ENCODE peak calls at places on chromosomes 7 and 10, in nine cellular contexts. One of them, this sample, is unnamed.
A peak's percentile ranks its signal among the peaks of the same experiment; 100 is the strongest.

GRCh38 chr7:35968140-35968940 is 167.5 kb downstream of the SEPTIN7 start:
- DNase-seq in coronary artery: no peak
- DNase-seq in Peyer's patch: no peak
- DNase-seq in testis: no peak
- DNase-seq in HL-60: no peak
- DNase-seq in uterus: no peak
- DNase-seq in foreskin fibroblast: no peak
- DNase-seq in OCI-LY7: no peak
- DNase-seq in glutamatergic neuron: no peak
- DNase-seq in this sample: no peak

GRCh38 chr7:130814753-130815152 is 80.7 kb upstream of the KLF14 start:
- DNase-seq in coronary artery: no peak
- DNase-seq in Peyer's patch: no peak
- DNase-seq in HL-60: no peak
- DNase-seq in testis: peak; percentile 31
- DNase-seq in OCI-LY7: peak; percentile 43
- DNase-seq in foreskin fibroblast: peak; percentile 69
- DNase-seq in glutamatergic neuron: no peak
- DNase-seq in uterus: no peak
- DNase-seq in this sample: no peak

GRCh38 chr7:155644971-155645509 is 579 bp downstream of the RBM33 start:
- DNase-seq in glutamatergic neuron: peak; percentile 30
- DNase-seq in foreskin fibroblast: peak; percentile 70
- DNase-seq in HL-60: no peak
- DNase-seq in uterus: peak; percentile 17
- DNase-seq in OCI-LY7: peak; percentile 67
- DNase-seq in testis: peak; percentile 69
- DNase-seq in coronary artery: no peak
- DNase-seq in Peyer's patch: peak; percentile 51
- DNase-seq in this sample: no peak

GRCh38 chr7:997404-998395 is 14.7 kb downstream of the CYP2W1 start:
- DNase-seq in testis: no peak
- DNase-seq in Peyer's patch: no peak
- DNase-seq in HL-60: no peak
- DNase-seq in glutamatergic neuron: peak; percentile 56
- DNase-seq in coronary artery: no peak
- DNase-seq in uterus: no peak
- DNase-seq in OCI-LY7: no peak
- DNase-seq in foreskin fibroblast: no peak
- DNase-seq in this sample: no peak

GRCh38 chr7:148291799-148292198 is 298.8 kb upstream of the C7orf33 start:
- DNase-seq in foreskin fibroblast: no peak
- DNase-seq in HL-60: no peak
- DNase-seq in OCI-LY7: no peak
- DNase-seq in coronary artery: no peak
- DNase-seq in testis: no peak
- DNase-seq in Peyer's patch: no peak
- DNase-seq in glutamatergic neuron: no peak
- DNase-seq in uterus: no peak
- DNase-seq in this sample: no peak

GRCh38 chr7:1567893-1568292 is 1.9 kb downstream of the PSMG3 start:
- DNase-seq in testis: no peak
- DNase-seq in OCI-LY7: no peak
- DNase-seq in Peyer's patch: no peak
- DNase-seq in glutamatergic neuron: no peak
- DNase-seq in coronary artery: no peak
- DNase-seq in foreskin fibroblast: peak; percentile 31
- DNase-seq in HL-60: no peak
- DNase-seq in uterus: no peak
- DNase-seq in this sample: no peak

GRCh38 chr7:50637725-50638643 is 72.8 kb upstream of the DDC start:
- DNase-seq in glutamatergic neuron: no peak
- DNase-seq in coronary artery: no peak
- DNase-seq in OCI-LY7: no peak
- DNase-seq in HL-60: no peak
- DNase-seq in foreskin fibroblast: peak; percentile 58
- DNase-seq in uterus: no peak
- DNase-seq in Peyer's patch: no peak
- DNase-seq in testis: no peak
- DNase-seq in this sample: no peak

GRCh38 chr7:139566736-139567646 is 43.5 kb downstream of the CLEC2L start:
- DNase-seq in OCI-LY7: no peak
- DNase-seq in testis: no peak
- DNase-seq in uterus: no peak
- DNase-seq in HL-60: no peak
- DNase-seq in coronary artery: peak; percentile 55
- DNase-seq in glutamatergic neuron: no peak
- DNase-seq in foreskin fibroblast: no peak
- DNase-seq in Peyer's patch: no peak
- DNase-seq in this sample: no peak

GRCh38 chr7:42159150-42159549 is 77.9 kb downstream of the GLI3 start:
- DNase-seq in uterus: no peak
- DNase-seq in HL-60: no peak
- DNase-seq in Peyer's patch: no peak
- DNase-seq in testis: no peak
- DNase-seq in foreskin fibroblast: no peak
- DNase-seq in coronary artery: no peak
- DNase-seq in glutamatergic neuron: no peak
- DNase-seq in OCI-LY7: no peak
- DNase-seq in this sample: no peak

GRCh38 chr10:7193369-7193768 is 217.5 kb downstream of the SFMBT2 start:
- DNase-seq in coronary artery: no peak
- DNase-seq in Peyer's patch: no peak
- DNase-seq in glutamatergic neuron: no peak
- DNase-seq in HL-60: no peak
- DNase-seq in OCI-LY7: no peak
- DNase-seq in testis: no peak
- DNase-seq in uterus: no peak
- DNase-seq in foreskin fibroblast: peak; percentile 3
- DNase-seq in this sample: no peak

GRCh38 chr10:49187950-49188761 is at the start of gene TMEM273:
- DNase-seq in testis: peak; percentile 46
- DNase-seq in OCI-LY7: peak; percentile 83
- DNase-seq in foreskin fibroblast: no peak
- DNase-seq in coronary artery: peak; percentile 75
- DNase-seq in HL-60: peak; percentile 55
- DNase-seq in glutamatergic neuron: no peak
- DNase-seq in uterus: peak; percentile 64
- DNase-seq in Peyer's patch: peak; percentile 88
- DNase-seq in this sample: peak; percentile 75

GRCh38 chr7:155383756-155384491 is 74.0 kb upstream of the EN2 start:
- DNase-seq in OCI-LY7: no peak
- DNase-seq in Peyer's patch: no peak
- DNase-seq in testis: no peak
- DNase-seq in HL-60: no peak
- DNase-seq in uterus: no peak
- DNase-seq in glutamatergic neuron: no peak
- DNase-seq in coronary artery: no peak
- DNase-seq in foreskin fibroblast: no peak
- DNase-seq in this sample: no peak

GRCh38 chr10:7233259-7233991 is 177.4 kb downstream of the SFMBT2 start:
- DNase-seq in OCI-LY7: no peak
- DNase-seq in foreskin fibroblast: no peak
- DNase-seq in uterus: no peak
- DNase-seq in glutamatergic neuron: no peak
- DNase-seq in testis: no peak
- DNase-seq in Peyer's patch: no peak
- DNase-seq in HL-60: no peak
- DNase-seq in coronary artery: no peak
- DNase-seq in this sample: no peak

GRCh38 chr7:12623885-12624498 is 53.5 kb downstream of the SCIN start:
- DNase-seq in OCI-LY7: no peak
- DNase-seq in testis: no peak
- DNase-seq in uterus: no peak
- DNase-seq in coronary artery: no peak
- DNase-seq in glutamatergic neuron: no peak
- DNase-seq in foreskin fibroblast: peak; percentile 48
- DNase-seq in Peyer's patch: no peak
- DNase-seq in HL-60: no peak
- DNase-seq in this sample: no peak

GRCh38 chr7:151210087-151210854 is at the start of gene H2BK1:
- DNase-seq in Peyer's patch: no peak
- DNase-seq in HL-60: no peak
- DNase-seq in uterus: no peak
- DNase-seq in coronary artery: no peak
- DNase-seq in foreskin fibroblast: no peak
- DNase-seq in OCI-LY7: no peak
- DNase-seq in glutamatergic neuron: no peak
- DNase-seq in testis: no peak
- DNase-seq in this sample: no peak

GRCh38 chr7:133934974-133935330 is 192.2 kb upstream of the LRGUK start:
- DNase-seq in testis: no peak
- DNase-seq in Peyer's patch: no peak
- DNase-seq in glutamatergic neuron: no peak
- DNase-seq in foreskin fibroblast: no peak
- DNase-seq in coronary artery: no peak
- DNase-seq in uterus: no peak
- DNase-seq in OCI-LY7: no peak
- DNase-seq in HL-60: no peak
- DNase-seq in this sample: no peak

GRCh38 chr7:77989981-77990566 is 191.5 kb downstream of the PHTF2 start:
- DNase-seq in foreskin fibroblast: no peak
- DNase-seq in testis: no peak
- DNase-seq in HL-60: peak; percentile 47
- DNase-seq in Peyer's patch: no peak
- DNase-seq in uterus: no peak
- DNase-seq in glutamatergic neuron: peak; percentile 25
- DNase-seq in OCI-LY7: peak; percentile 23
- DNase-seq in coronary artery: no peak
- DNase-seq in this sample: no peak

DNA sequence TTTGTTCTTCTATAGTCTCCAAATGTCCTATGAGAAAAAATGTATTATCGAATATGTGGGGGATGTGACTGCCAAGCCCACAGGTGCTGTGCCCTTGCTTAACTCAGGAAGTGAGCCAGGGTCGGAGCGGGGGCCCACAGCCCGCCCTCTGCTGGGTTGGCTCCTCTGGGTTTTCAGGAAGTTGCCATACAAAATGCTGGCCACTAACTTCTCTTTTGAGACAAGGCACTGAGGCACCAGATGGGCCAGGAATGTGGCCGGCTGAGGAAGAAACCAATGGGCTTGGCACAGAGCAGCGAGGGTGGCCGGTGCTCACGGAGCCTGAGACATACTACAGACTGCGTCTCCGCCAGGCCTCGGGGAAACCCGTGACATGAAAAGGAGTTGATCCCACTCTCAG is 58.9 kb downstream of the FAM53B start:
- DNase-seq in OCI-LY7: peak; percentile 39
- DNase-seq in HL-60: no peak
- DNase-seq in coronary artery: no peak
- DNase-seq in testis: no peak
- DNase-seq in uterus: no peak
- DNase-seq in foreskin fibroblast: no peak
- DNase-seq in glutamatergic neuron: no peak
- DNase-seq in Peyer's patch: peak; percentile 54
- DNase-seq in this sample: no peak
- TF ChIP-seq CTCF in OCI-LY7: peak; percentile 32
- TF ChIP-seq CTCF in HL-60: no peak
- TF ChIP-seq CTCF in coronary artery: no peak
- TF ChIP-seq CTCF in testis: no peak
- TF ChIP-seq CTCF in uterus: no peak
- TF ChIP-seq CTCF in foreskin fibroblast: no peak
- TF ChIP-seq CTCF in glutamatergic neuron: no peak
- TF ChIP-seq CTCF in Peyer's patch: no peak
- TF ChIP-seq CTCF in this sample: no peak

DNA sequence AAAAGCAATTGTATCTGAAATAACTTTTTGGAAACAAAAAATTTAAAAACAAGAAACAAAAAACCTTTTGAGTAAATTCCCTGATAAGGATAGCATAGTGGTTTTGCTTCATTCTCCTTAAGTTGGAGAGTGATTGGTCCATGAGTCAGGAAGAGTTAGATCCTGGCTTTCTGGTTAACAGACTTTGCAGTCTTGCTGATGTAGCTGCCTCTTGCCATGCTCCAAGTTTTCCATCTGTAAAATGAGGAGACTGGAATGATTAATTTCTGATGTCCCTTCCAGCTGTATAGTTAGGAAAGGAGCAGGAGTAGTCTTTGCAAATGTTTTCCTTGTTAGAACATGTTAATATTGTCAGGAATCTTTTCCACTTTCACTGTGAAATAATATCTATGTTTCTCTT is 266.6 kb downstream of the DNAJB9 start:
- DNase-seq in Peyer's patch: no peak
- DNase-seq in uterus: no peak
- DNase-seq in OCI-LY7: no peak
- DNase-seq in glutamatergic neuron: no peak
- DNase-seq in foreskin fibroblast: peak; percentile 3
- DNase-seq in coronary artery: no peak
- DNase-seq in testis: no peak
- DNase-seq in HL-60: no peak
- DNase-seq in this sample: no peak
- TF ChIP-seq CTCF in Peyer's patch: no peak
- TF ChIP-seq CTCF in uterus: no peak
- TF ChIP-seq CTCF in OCI-LY7: no peak
- TF ChIP-seq CTCF in glutamatergic neuron: no peak
- TF ChIP-seq CTCF in foreskin fibroblast: no peak
- TF ChIP-seq CTCF in coronary artery: no peak
- TF ChIP-seq CTCF in testis: no peak
- TF ChIP-seq CTCF in HL-60: no peak
- TF ChIP-seq CTCF in this sample: no peak

DNA sequence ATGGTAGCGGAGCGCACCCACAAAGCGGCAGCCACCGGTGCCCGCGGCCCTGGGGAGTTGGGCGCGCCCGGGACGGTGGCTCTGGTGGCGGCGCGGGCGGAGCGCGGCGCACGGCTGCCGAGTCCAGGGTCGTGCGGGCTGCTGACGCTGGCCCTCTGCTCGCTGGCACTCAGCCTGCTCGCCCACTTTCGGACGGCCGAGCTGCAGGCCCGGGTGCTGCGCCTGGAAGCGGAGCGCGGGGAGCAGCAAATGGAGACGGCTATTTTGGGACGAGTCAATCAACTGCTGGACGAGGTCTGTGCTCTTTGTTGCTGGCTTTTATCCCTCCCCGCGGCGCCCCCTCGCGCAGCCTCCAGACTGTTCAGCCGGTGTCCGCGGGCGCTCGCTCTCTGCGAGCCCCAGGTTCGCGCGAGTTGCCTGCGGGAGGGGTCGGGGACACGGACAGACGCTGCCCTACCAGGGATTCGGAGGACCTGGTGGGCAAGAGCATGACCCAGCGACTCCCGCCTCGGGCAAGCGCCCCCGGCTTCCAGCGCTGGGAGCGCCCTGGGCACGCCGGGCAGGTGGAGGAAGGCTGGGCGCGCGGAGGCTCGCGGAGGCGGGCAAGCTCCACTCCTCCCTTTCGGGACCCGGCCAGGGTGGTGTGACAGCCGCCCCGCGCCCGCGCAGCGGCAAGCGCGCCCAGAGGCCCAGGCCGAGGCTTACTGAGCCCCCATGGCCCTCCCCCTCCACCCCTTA is 887 bp downstream of the COL13A1 start:
- DNase-seq in OCI-LY7: no peak
- DNase-seq in uterus: no peak
- DNase-seq in glutamatergic neuron: peak; percentile 61
- DNase-seq in foreskin fibroblast: peak; percentile 87
- DNase-seq in coronary artery: no peak
- DNase-seq in testis: no peak
- DNase-seq in HL-60: no peak
- DNase-seq in Peyer's patch: no peak
- DNase-seq in this sample: no peak
- TF ChIP-seq CTCF in OCI-LY7: no peak
- TF ChIP-seq CTCF in uterus: no peak
- TF ChIP-seq CTCF in glutamatergic neuron: peak; percentile 3
- TF ChIP-seq CTCF in foreskin fibroblast: peak; percentile 18
- TF ChIP-seq CTCF in coronary artery: no peak
- TF ChIP-seq CTCF in testis: no peak
- TF ChIP-seq CTCF in HL-60: no peak
- TF ChIP-seq CTCF in Peyer's patch: no peak
- TF ChIP-seq CTCF in this sample: peak; percentile 42

GRCh38 chr10:21015838-21016237 is 118.7 kb upstream of the NEBL start:
- DNase-seq in uterus: no peak
- DNase-seq in foreskin fibroblast: no peak
- DNase-seq in OCI-LY7: no peak
- DNase-seq in glutamatergic neuron: no peak
- DNase-seq in testis: no peak
- DNase-seq in coronary artery: no peak
- DNase-seq in Peyer's patch: no peak
- DNase-seq in HL-60: no peak
- DNase-seq in this sample: no peak
- TF ChIP-seq CTCF in uterus: no peak
- TF ChIP-seq CTCF in foreskin fibroblast: no peak
- TF ChIP-seq CTCF in OCI-LY7: no peak
- TF ChIP-seq CTCF in glutamatergic neuron: no peak
- TF ChIP-seq CTCF in testis: no peak
- TF ChIP-seq CTCF in coronary artery: no peak
- TF ChIP-seq CTCF in Peyer's patch: no peak
- TF ChIP-seq CTCF in HL-60: no peak
- TF ChIP-seq CTCF in this sample: no peak

This sample was measured in osteocyte.